ENCODE peak calls at places on chromosomes 11 and 22, in four cellular contexts. Q, R, U and F are unnamed samples.

GRCh38 chr22:23068096-23068831 is 2.1 kb upstream of the GNAZ start:
- DNase-seq in Q (no peak), R (no peak), U (no peak), F (no peak)

GRCh38 chr11:12192796-12193514 is 82.6 kb downstream of the MICAL2 start:
- DNase-seq in Q (no peak), R (peak), U (no peak), F (no peak)

GRCh38 chr22:48646216-48646925 is 1181.3 kb downstream of the BRD1 start:
- DNase-seq in Q (no peak), R (no peak), U (no peak), F (no peak)

GRCh38 chr22:22951035-22951434 is 63.4 kb downstream of the IGLL5 start:
- DNase-seq in Q (no peak), R (no peak), U (no peak), F (no peak)

GRCh38 chr11:118002010-118002540 is 15.9 kb downstream of the IL10RA start:
- DNase-seq in Q (no peak), R (no peak), U (no peak), F (no peak)

GRCh38 chr11:110373061-110373702 is 56.6 kb upstream of the FDX1 start:
- DNase-seq in Q (no peak), R (no peak), U (no peak), F (no peak)

GRCh38 chr11:92226331-92227232 is 2.0 kb downstream of the FAT3 start:
- DNase-seq in Q (no peak), R (peak), U (no peak), F (no peak)

GRCh38 chr11:47943721-47944554 is 36.4 kb upstream of the PTPRJ start:
- DNase-seq in Q (no peak), R (no peak), U (no peak), F (no peak)

GRCh38 chr22:27487600-27488450 is 313.7 kb downstream of the MN1 start:
- DNase-seq in Q (peak), R (no peak), U (no peak), F (peak)

GRCh38 chr11:3220521-3221407 is 2.2 kb upstream of the MRGPRG start:
- DNase-seq in Q (no peak), R (no peak), U (no peak), F (no peak)

GRCh38 chr11:46475041-46475925 is 83.7 kb upstream of the CHRM4 start:
- DNase-seq in Q (no peak), R (no peak), U (no peak), F (no peak)

GRCh38 chr11:93085097-93085496 is 112.7 kb downstream of the SLC36A4 start:
- DNase-seq in Q (no peak), R (no peak), U (no peak), F (no peak)

GRCh38 chr11:47494996-47495855 is 46.3 kb upstream of the RAPSN start:
- DNase-seq in Q (no peak), R (no peak), U (no peak), F (no peak)

GRCh38 chr11:111795333-111795985 is 29.3 kb upstream of the PPP2R1B start:
- DNase-seq in Q (no peak), R (no peak), U (no peak), F (no peak)

GRCh38 chr11:64037027-64037633 is 1.4 kb downstream of the FLRT1 start:
- DNase-seq in Q (no peak), R (no peak), U (no peak), F (no peak)

GRCh38 chr22:46018859-46019258 is 41.9 kb upstream of the WNT7B start:
- DNase-seq in Q (no peak), R (no peak), U (no peak), F (no peak)

GRCh38 chr11:76664578-76665061 is 5.9 kb downstream of the LRRC32 start:
- DNase-seq in Q (no peak), R (no peak), U (no peak), F (no peak)

GRCh38 chr11:124069429-124070401 is 28.6 kb upstream of the OR10G7 start:
- DNase-seq in Q (no peak), R (peak), U (no peak), F (peak)

GRCh38 chr22:49209452-49210195 is 618.0 kb downstream of the BRD1 start:
- DNase-seq in Q (no peak), R (peak), U (no peak), F (no peak)

GRCh38 chr11:85961930-85962363 is 106.8 kb downstream of the CCDC83 start:
- DNase-seq in Q (no peak), R (no peak), U (no peak), F (no peak)

GRCh38 chr11:112977620-112978212 is 16.5 kb downstream of the NCAM1 start:
- DNase-seq in Q (no peak), R (peak), U (no peak), F (no peak)

GRCh38 chr11:62680825-62681240 is 2.0 kb upstream of the UBXN1 start:
- DNase-seq in Q (no peak), R (peak), U (no peak), F (peak)

GRCh38 chr11:113351061-113351460 is 36.5 kb upstream of the ANKK1 start:
- DNase-seq in Q (no peak), R (peak), U (no peak), F (no peak)

GRCh38 chr11:33690290-33691050 is 10.2 kb downstream of the C11orf91 start:
- DNase-seq in Q (peak), R (no peak), U (no peak), F (peak)

GRCh38 chr11:134068829-134069425 is at the start of gene JAM3:
- DNase-seq in Q (peak), R (peak), U (peak), F (peak)